ENCODE peak calls at places on chromosomes 1 and 21, in six cellular contexts. O is right cardiac atrium, Q is transverse colon, L is stomach, J is cardiac muscle cell, R is NT2/D1. G is an unnamed sample. For H3K4me1 and H3K9me3, the result is how much of the 10 kb centered on the place peaks cover.

GRCh38 chr1:164709541-164710287 is 150.7 kb downstream of the PBX1 start:
- DNase-seq in R (no peak), L (no peak), Q (no peak), J (no peak), O (no peak), G (no peak)

GRCh38 chr1:151371744-151372410 is 628 bp downstream of the SELENBP1 start:
- DNase-seq in L (peak), Q (peak), J (peak), O (peak), R (no peak), G (peak)

GRCh38 chr1:11388617-11389016 is 90.3 kb upstream of the DISP3 start:
- DNase-seq in J (no peak), Q (no peak), R (no peak), L (no peak), O (no peak), G (no peak)

GRCh38 chr21:30408782-30409494 is 13.1 kb downstream of the KRTAP13-1 start:
- DNase-seq in R (peak), L (peak), O (peak), J (peak), Q (peak), G (peak)

GRCh38 chr1:50750021-50750619 is 209.9 kb downstream of the FAF1 start:
- DNase-seq in L (no peak), Q (no peak), J (peak), R (peak), O (no peak), G (peak)

GRCh38 chr1:239587066-239587465 is 200.7 kb downstream of the CHRM3 start:
- DNase-seq in L (no peak), R (peak), O (no peak), Q (no peak), J (no peak), G (no peak)

GRCh38 chr1:11522400-11523235 is 43.7 kb downstream of the DISP3 start:
- DNase-seq in Q (no peak), L (no peak), R (no peak), J (no peak), O (no peak), G (no peak)

GRCh38 chr1:181099152-181100014 is 10.9 kb downstream of the IER5 start:
- DNase-seq in L (no peak), Q (no peak), O (no peak), R (no peak), J (peak), G (peak)

GRCh38 chr1:154951901-154952657 is 3.8 kb downstream of the PBXIP1 start:
- DNase-seq in L (no peak), J (no peak), R (no peak), O (no peak), Q (peak), G (no peak)

GRCh38 chr1:205144751-205145150 is 23.0 kb upstream of the RBBP5 start:
- DNase-seq in O (no peak), J (peak), Q (no peak), L (no peak), R (no peak), G (no peak)

GRCh38 chr1:183778568-183779433 is 26.1 kb upstream of the RGL1 start:
- DNase-seq in L (no peak), O (no peak), Q (no peak), R (no peak), J (no peak), G (no peak)

GRCh38 chr1:163036661-163037060 is 32.5 kb upstream of the RGS4 start:
- DNase-seq in J (no peak), L (no peak), O (no peak), Q (no peak), R (no peak), G (no peak)

GRCh38 chr1:57307382-57307781 is 116.5 kb downstream of the DAB1 start:
- DNase-seq in R (peak), Q (peak), O (no peak), J (no peak), L (no peak), G (peak)

GRCh38 chr1:30728340-30728739 is 5.0 kb upstream of the MATN1 start:
- DNase-seq in O (no peak), J (no peak), R (no peak), Q (no peak), L (no peak), G (no peak)

GRCh38 chr1:154765970-154766369 is 104.1 kb downstream of the KCNN3 start:
- DNase-seq in O (no peak), Q (no peak), R (no peak), L (peak), J (peak), G (no peak)

GRCh38 chr1:216919033-216919970 is 196.1 kb upstream of the ESRRG start:
- DNase-seq in J (no peak), Q (no peak), L (no peak), O (no peak), R (no peak), G (no peak)

GRCh38 chr1:204565617-204566582 is 49.7 kb downstream of the MDM4 start:
- DNase-seq in O (peak), R (peak), J (peak), L (peak), Q (peak), G (peak)

GRCh38 chr1:198637915-198638437 is 864 bp upstream of the PTPRC start:
- DNase-seq in L (no peak), J (no peak), Q (no peak), R (no peak), O (no peak), G (no peak)
- H3K4me1 ChIP-seq in L (under half), J (under half), Q (under half), R (under half), O (under half), G (under half)

GRCh38 chr1:6560267-6560666 is 5.2 kb downstream of the TAS1R1 start:
- DNase-seq in O (no peak), J (no peak), L (no peak), Q (no peak), R (no peak), G (no peak)

GRCh38 chr1:6554907-6555778 is at the start of gene TAS1R1:
- DNase-seq in O (peak), R (no peak), L (peak), Q (peak), J (no peak), G (no peak)

GRCh38 chr1:6557597-6557996 is 2.5 kb downstream of the TAS1R1 start:
- DNase-seq in Q (no peak), J (no peak), L (no peak), R (no peak), O (no peak), G (no peak)

GRCh38 chr1:6554031-6554906 is at the start of gene NOL9:
- DNase-seq in R (peak), J (peak), L (peak), O (peak), Q (peak), G (peak)
- H3K9me3 ChIP-seq in R (under half), J (under half), L (under half), O (under half), Q (under half), G (under half)

GRCh38 chr21:42433946-42434551 is 30.3 kb downstream of the UBASH3A start:
- DNase-seq in Q (peak), L (peak), J (no peak), R (no peak), O (no peak), G (no peak)

GRCh38 chr21:42436914-42437313 is 33.2 kb downstream of the UBASH3A start:
- DNase-seq in R (no peak), Q (no peak), J (no peak), L (no peak), O (no peak), G (no peak)

GRCh38 chr21:42434884-42435283 is 31.2 kb downstream of the UBASH3A start:
- DNase-seq in Q (no peak), R (no peak), J (no peak), L (no peak), O (no peak), G (no peak)

GRCh38 chr21:42435401-42435800 is 31.7 kb downstream of the UBASH3A start:
- DNase-seq in J (no peak), R (no peak), L (no peak), O (no peak), Q (no peak), G (no peak)

GRCh38 chr21:42435833-42436232 is 32.1 kb downstream of the UBASH3A start:
- DNase-seq in Q (no peak), J (no peak), O (no peak), L (no peak), R (no peak), G (no peak)
- H3K4me1 ChIP-seq in Q (under half), J (under half), O (under half), L (under half), R (under half), G (under half)

DNA sequence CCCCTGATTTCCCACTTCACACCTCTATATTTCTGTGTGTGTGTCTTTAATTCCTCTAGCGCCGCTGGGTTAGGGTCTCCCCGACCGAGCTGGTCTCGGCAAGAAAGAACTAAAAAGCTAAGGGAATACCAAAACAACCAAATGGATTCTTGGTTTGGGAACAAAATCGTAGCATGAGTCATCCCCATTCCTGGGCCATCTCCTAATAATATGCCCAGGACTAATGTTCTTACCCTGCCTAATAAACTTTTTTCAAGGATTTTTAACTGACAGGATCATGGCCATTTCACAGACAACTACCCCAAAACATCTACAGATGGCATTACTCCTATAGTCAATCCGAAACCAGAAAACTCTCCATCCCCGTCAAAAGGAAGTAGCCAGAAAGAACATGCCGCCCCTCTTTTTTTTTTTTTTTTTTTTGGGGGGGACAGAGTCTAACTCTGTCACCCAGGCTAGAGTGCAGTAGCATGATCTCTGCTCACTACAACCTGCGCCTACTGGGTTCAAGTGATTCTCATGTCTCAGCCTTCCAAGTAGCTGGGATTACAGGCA is 4.1 kb upstream of the HPDL start:
- DNase-seq in J (no peak), R (no peak), Q (no peak), L (peak), O (no peak), G (no peak)
- H3K9me3 ChIP-seq in J (under half), R (under half), Q (under half), L (under half), O (under half), G (under half)

G was measured in HAP-1.